ENCODE peak calls at places on chromosomes 5 and 9, in six cellular contexts. I is BE2C, W is NT2/D1, G is IMR-90, F is ovary, H is GM23248. J is an unnamed sample.

GRCh38 chr9:75086443-75087278 is 1.3 kb downstream of the NMRK1 start:
- DNase-seq in I (no peak), W (no peak), G (no peak), F (peak), H (peak), J (no peak)

GRCh38 chr9:115015018-115015635 is 84.7 kb upstream of the TNFSF8 start:
- DNase-seq in I (peak), W (peak), G (peak), F (no peak), H (peak), J (peak)

GRCh38 chr5:158384535-158385421 is 525.8 kb upstream of the CLINT1 start:
- DNase-seq in I (no peak), W (no peak), G (peak), F (no peak), H (peak), J (no peak)

GRCh38 chr9:22446950-22447606 is 454 bp downstream of the DMRTA1 start:
- DNase-seq in I (peak), W (peak), G (peak), F (peak), H (peak), J (peak)

GRCh38 chr9:72839140-72839539 is 113.7 kb downstream of the ALDH1A1 start:
- DNase-seq in I (no peak), W (no peak), G (no peak), F (no peak), H (no peak), J (no peak)

GRCh38 chr5:146047396-146047795 is 58.0 kb downstream of the PLAC8L1 start:
- DNase-seq in I (no peak), W (no peak), G (no peak), F (no peak), H (no peak), J (no peak)

GRCh38 chr5:88875609-88876234 is 7.3 kb downstream of the MEF2C start:
- DNase-seq in I (no peak), W (no peak), G (no peak), F (no peak), H (peak), J (no peak)

GRCh38 chr5:52867809-52868208 is 80.1 kb downstream of the ITGA1 start:
- DNase-seq in I (no peak), W (no peak), G (peak), F (no peak), H (peak), J (no peak)

GRCh38 chr5:116004248-116004647 is 28.0 kb upstream of the ARL14EPL start:
- DNase-seq in I (no peak), W (no peak), G (no peak), F (no peak), H (no peak), J (no peak)

GRCh38 chr9:114433720-114434255 is 46.0 kb upstream of the AKNA start:
- DNase-seq in I (no peak), W (no peak), G (no peak), F (peak), H (no peak), J (no peak)

GRCh38 chr9:92638621-92639101 is 31.3 kb downstream of the IPPK start:
- DNase-seq in I (no peak), W (no peak), G (no peak), F (no peak), H (peak), J (no peak)

GRCh38 chr9:92637886-92638620 is 31.9 kb downstream of the IPPK start:
- DNase-seq in I (no peak), W (no peak), G (no peak), F (no peak), H (no peak), J (no peak)

GRCh38 chr9:92635760-92636159 is 34.2 kb downstream of the IPPK start:
- DNase-seq in I (no peak), W (no peak), G (no peak), F (no peak), H (no peak), J (peak)

GRCh38 chr9:92636627-92637026 is 33.3 kb downstream of the IPPK start:
- DNase-seq in I (no peak), W (no peak), G (no peak), F (no peak), H (no peak), J (peak)

GRCh38 chr9:92637331-92637730 is 32.6 kb downstream of the IPPK start:
- DNase-seq in I (no peak), W (no peak), G (no peak), F (no peak), H (no peak), J (peak)
- H3K4me3 ChIP-seq in I (no peak), W (no peak), G (no peak), F (no peak), H (no peak), J (no peak)

GRCh38 chr5:119072496-119072895 is 1.6 kb downstream of the DMXL1 start:
- DNase-seq in I (no peak), W (no peak), G (no peak), F (no peak), H (peak), J (no peak)

GRCh38 chr5:119077444-119077843 is 6.6 kb downstream of the DMXL1 start:
- DNase-seq in I (no peak), W (no peak), G (no peak), F (no peak), H (no peak), J (no peak)

GRCh38 chr5:119071573-119071874 is 637 bp downstream of the DMXL1 start:
- DNase-seq in I (no peak), W (no peak), G (peak), F (no peak), H (no peak), J (no peak)

GRCh38 chr5:119076080-119076479 is 5.2 kb downstream of the DMXL1 start:
- DNase-seq in I (no peak), W (no peak), G (no peak), F (no peak), H (no peak), J (no peak)

GRCh38 chr5:119074419-119074818 is 3.5 kb downstream of the DMXL1 start:
- DNase-seq in I (no peak), W (no peak), G (no peak), F (no peak), H (no peak), J (no peak)
- H3K4me3 ChIP-seq in I (no peak), W (no peak), G (no peak), F (no peak), H (no peak), J (peak)

GRCh38 chr9:27329292-27329691 is 32.3 kb upstream of the EQTN start:
- DNase-seq in I (no peak), W (no peak), G (no peak), F (no peak), H (no peak), J (no peak)
- H3K4me3 ChIP-seq in I (no peak), W (no peak), G (no peak), F (no peak), H (no peak), J (no peak)

GRCh38 chr5:126976520-126977172 is 53.7 kb downstream of the MARCHF3 start:
- DNase-seq in I (no peak), W (no peak), G (no peak), F (no peak), H (no peak), J (no peak)
- H3K4me3 ChIP-seq in I (no peak), W (no peak), G (no peak), F (no peak), H (no peak), J (no peak)

GRCh38 chr5:140566665-140567064 is 2.0 kb downstream of the SLC35A4 start:
- DNase-seq in I (no peak), W (no peak), G (no peak), F (no peak), H (no peak), J (no peak)
- H3K4me3 ChIP-seq in I (no peak), W (no peak), G (no peak), F (no peak), H (no peak), J (no peak)

GRCh38 chr9:111037744-111038335 is 430 bp downstream of the LPAR1 start:
- DNase-seq in I (peak), W (no peak), G (peak), F (peak), H (peak), J (peak)

GRCh38 chr9:111040494-111040893 is 2.2 kb upstream of the LPAR1 start:
- DNase-seq in I (no peak), W (no peak), G (no peak), F (no peak), H (no peak), J (no peak)

GRCh38 chr9:111038336-111039202 is at the start of gene LPAR1:
- DNase-seq in I (peak), W (no peak), G (peak), F (peak), H (peak), J (peak)

GRCh38 chr9:111036946-111037743 is 1.1 kb downstream of the LPAR1 start:
- DNase-seq in I (no peak), W (no peak), G (peak), F (no peak), H (peak), J (no peak)

DNA sequence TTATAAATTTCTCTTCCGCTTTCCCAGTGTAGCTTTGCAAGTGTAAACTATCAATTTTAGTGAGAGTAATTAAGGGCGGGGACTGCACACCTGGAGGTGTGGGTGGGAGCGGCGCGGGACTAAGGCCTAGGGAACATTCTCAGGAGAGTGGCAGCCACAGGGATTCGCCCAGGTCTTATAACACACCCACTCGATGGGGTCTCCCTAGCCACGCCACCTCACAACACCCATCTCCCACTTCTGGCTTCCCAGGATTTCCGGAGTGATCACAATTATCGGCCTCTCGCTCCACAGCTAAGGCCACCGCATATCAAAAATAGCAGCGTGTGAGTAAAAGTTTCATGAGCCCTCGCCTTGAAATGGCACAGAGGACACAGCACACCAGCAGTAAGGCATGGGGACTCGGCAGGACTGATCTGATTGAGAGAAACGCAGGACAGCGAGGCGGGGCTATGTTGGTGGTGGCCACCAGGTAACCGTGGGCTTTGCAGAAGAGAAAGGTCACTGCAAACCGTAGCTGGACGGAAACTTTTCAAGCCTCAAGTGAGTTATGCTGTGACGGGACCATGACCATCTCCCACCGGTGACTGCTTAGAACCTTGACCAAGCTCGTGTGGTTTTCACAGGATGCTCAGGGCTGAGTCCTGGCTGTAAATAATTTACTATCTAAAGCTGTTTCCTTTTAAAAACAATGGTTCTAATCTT is 1.1 kb upstream of the LPAR1 start:
- DNase-seq in I (no peak), W (no peak), G (no peak), F (no peak), H (no peak), J (peak)
- H3K4me3 ChIP-seq in I (no peak), W (peak), G (peak), F (peak), H (peak), J (peak)

GRCh38 chr9:6915635-6916034 is 157.9 kb downstream of the KDM4C start:
- DNase-seq in I (no peak), W (no peak), G (no peak), F (no peak), H (no peak), J (no peak)
- H3K4me3 ChIP-seq in I (no peak), W (no peak), G (no peak), F (no peak), H (no peak), J (no peak)

DNA sequence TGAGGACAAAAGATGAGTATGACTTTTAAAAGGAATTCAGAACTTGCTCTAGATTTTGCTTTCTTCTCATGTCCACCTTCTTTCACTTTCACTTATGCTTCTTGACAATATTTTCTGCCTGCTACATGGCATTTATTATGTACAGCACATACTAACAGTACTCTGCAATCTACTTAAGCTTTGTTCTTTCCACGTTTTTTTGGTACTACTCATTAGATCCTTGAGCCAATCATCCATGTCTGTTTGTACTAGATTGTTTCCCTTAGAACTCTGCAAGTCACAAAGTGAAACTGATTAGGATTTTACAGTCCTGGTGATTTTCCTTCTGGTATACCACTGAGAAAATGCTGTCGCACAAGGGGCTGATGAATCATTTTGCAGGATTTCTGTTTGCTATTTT is 78.3 kb downstream of the PARP8 start:
- DNase-seq in I (no peak), W (no peak), G (peak), F (no peak), H (peak), J (no peak)
- H3K4me3 ChIP-seq in I (no peak), W (no peak), G (peak), F (peak), H (peak), J (no peak)

GRCh38 chr5:5710471-5710870 is 288.0 kb downstream of the ICE1 start:
- DNase-seq in I (peak), W (no peak), G (no peak), F (no peak), H (no peak), J (no peak)
- H3K4me3 ChIP-seq in I (peak), W (no peak), G (no peak), F (no peak), H (no peak), J (no peak)

DNA sequence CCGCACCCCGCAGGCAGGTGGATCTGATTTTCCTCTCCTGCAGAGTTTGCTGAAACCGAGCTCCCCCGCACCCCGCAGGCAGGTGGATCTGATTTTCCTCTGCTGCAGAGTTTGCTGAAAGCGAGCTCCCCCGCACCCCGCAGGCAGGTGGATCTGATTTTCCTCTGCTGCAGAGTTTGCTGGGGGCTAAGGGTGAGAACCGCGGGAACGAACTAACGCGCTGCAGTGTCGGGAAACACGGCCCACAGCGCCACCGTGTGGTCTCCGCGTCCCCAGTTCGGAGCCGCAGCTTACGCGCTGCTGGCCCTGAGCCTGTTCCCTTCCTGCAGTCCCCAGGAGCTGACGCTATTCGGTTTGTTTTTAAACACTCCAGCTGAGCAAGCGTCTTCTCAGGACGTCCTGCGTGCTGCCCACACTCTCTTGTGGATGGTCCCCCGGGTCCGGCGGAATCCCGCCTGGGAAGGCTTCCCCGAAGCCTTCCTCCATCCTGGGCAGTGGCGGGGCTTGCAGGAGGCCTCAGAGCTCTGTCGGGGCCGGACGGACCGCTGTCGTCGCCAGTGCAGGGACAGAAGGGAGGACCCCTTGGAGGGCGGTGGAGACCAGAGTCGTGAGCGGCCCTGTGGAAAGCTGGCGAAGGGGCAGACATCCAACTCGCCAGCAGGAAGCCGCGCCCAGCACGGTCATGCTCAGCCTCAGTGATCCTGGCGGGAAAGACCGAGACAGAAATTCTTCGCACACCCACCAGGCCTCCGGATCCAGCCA is 121.2 kb upstream of the LPCAT1 start:
- DNase-seq in I (peak), W (peak), G (peak), F (peak), H (peak), J (peak)
- H3K4me3 ChIP-seq in I (peak), W (peak), G (no peak), F (no peak), H (peak), J (peak)

J was measured in endodermal cell.